ENCODE peak calls at places on chromosomes 12 and 14, in five cellular contexts. C, Q, I, S and Z are unnamed samples.

GRCh38 chr12:115223322-115223721 is 539.3 kb upstream of the TBX3 start:
- DNase-seq in Q (peak), I (no peak), S (no peak), C (no peak), Z (no peak)

GRCh38 chr12:12648284-12648683 is 36.6 kb downstream of the CREBL2 start:
- DNase-seq in Q (no peak), S (no peak), C (no peak), I (no peak), Z (no peak)

GRCh38 chr12:106197906-106198623 is 49.8 kb downstream of the CKAP4 start:
- DNase-seq in I (no peak), C (no peak), Q (no peak), S (no peak), Z (no peak)

GRCh38 chr12:57815177-57816000 is 3.1 kb downstream of the AVIL start:
- DNase-seq in Q (peak), C (no peak), S (peak), I (no peak), Z (no peak)

GRCh38 chr14:73662439-73663056 is 17.8 kb downstream of the DNAL1 start:
- DNase-seq in Q (peak), I (no peak), C (no peak), S (peak), Z (no peak)

GRCh38 chr12:8871067-8871466 is 43.2 kb upstream of the PHC1 start:
- DNase-seq in C (no peak), S (no peak), I (no peak), Q (no peak), Z (no peak)

GRCh38 chr12:1807489-1807888 is 12.9 kb upstream of the LRTM2 start:
- DNase-seq in C (no peak), I (no peak), S (no peak), Q (no peak), Z (no peak)

GRCh38 chr12:95130096-95130495 is 56.7 kb upstream of the NR2C1 start:
- DNase-seq in I (no peak), Q (peak), S (no peak), C (no peak), Z (no peak)

GRCh38 chr12:104974626-104975290 is 11.4 kb upstream of the NOPCHAP1 start:
- DNase-seq in Q (no peak), S (no peak), I (no peak), C (peak), Z (no peak)

DNA sequence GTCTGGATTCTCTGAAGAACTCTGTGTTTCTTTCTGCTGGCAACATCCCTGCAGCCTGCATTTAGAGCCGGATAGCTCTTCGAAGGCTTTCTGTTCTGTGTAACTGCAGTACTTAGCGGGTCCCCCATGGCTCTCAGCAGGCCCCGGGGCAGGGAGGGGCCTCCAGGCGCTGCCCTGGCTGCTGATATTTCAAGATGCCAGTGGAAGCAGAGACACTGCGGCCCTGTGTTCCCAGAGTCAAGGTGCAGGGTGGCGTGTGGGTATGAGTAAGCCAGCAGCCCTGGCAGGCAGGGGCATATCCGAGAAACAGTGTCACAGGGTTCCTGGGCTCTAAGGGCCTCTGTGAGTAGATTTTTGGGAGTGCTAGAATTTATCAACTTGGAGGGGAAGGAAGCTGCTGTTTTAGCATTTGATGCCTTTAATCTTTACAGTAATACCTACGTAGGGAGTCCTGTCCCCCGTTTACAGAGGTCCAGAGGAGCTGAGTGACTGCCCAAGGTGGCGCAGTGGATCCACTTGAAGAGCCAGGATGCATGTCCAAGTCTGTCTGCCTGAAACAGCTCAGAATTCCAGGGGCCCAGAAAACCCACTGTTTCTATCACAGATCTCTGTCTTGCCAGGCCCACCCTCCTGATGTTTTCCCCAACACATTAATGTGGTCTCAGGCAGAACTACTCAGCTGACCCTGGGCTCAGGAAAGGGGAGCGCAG is 16.2 kb downstream of the ESRRB start:
- DNase-seq in I (no peak), S (no peak), Q (no peak), C (no peak), Z (no peak)
- H3K27ac ChIP-seq in I (no peak), S (no peak), Q (no peak), C (no peak), Z (no peak)

DNA sequence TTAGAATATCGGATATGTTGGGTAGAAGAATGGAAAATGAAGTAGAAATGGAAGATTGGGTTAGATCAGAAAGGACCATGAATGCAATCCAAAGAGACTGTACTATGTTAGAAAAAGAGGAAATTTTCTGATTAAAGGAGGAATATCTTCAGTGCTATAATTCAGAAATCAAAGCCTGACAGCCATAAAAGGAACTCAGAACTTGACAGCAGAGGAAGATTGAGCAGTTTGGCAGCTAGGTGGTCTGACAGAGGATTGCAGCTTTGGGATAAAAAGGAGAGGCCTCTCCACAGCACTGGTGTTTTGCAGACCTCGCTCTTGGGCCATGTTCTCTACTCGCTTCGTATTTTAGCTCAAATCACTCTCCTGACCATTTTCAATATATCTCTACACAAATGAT is 354.8 kb upstream of the SOX5 start:
- DNase-seq in S (no peak), C (no peak), I (no peak), Q (no peak), Z (no peak)
- TF ChIP-seq EP300 in S (no peak), C (no peak), I (no peak), Q (no peak), Z (no peak)

GRCh38 chr12:98151105-98151504 is 364.3 kb upstream of the TMPO start:
- DNase-seq in C (no peak), S (no peak), I (no peak), Q (no peak), Z (no peak)
- H3K27ac ChIP-seq in C (no peak), S (no peak), I (no peak), Q (no peak), Z (no peak)

GRCh38 chr12:128047266-128048060 is 219.5 kb upstream of the TMEM132C start:
- DNase-seq in Q (no peak), I (no peak), C (no peak), S (no peak), Z (no peak)
- TF ChIP-seq EP300 in Q (no peak), I (no peak), C (no peak), S (no peak), Z (no peak)